ENCODE peak calls at places on chromosomes 16 and 17, in eight cellular contexts. Q is ELR; Y is HFFc6; P is T-helper 17 cell; Z is left lung; W is activated naive CD4-positive, alpha-beta T cell treated with anti-CD3 and anti-CD28 coated beads, Interleukin-2, amount 10 ng/mL, durations not matched to agents 7 days and 5 days; X is HCEC 1CT; U is ELF-1. O is an unnamed sample.

GRCh38 chr17:40095944-40096791 is 4.2 kb downstream of the NR1D1 start:
- DNase-seq in Q (no peak), Y (no peak), P (peak; percentile 69), Z (no peak), W (peak; percentile 92), X (no peak), U (no peak), O (peak; percentile 83)

GRCh38 chr17:78013683-78014467 is 55.4 kb downstream of the TNRC6C start:
- DNase-seq in Q (peak; percentile 76), Y (peak; percentile 61), P (peak; percentile 39), Z (no peak), W (peak; percentile 68), X (peak; percentile 57), U (peak; percentile 65), O (peak; percentile 63)

GRCh38 chr16:64920211-64920610 is 201.7 kb downstream of the CDH11 start:
- DNase-seq in Q (no peak), Y (no peak), P (no peak), Z (no peak), W (no peak), X (no peak), U (no peak), O (no peak)

GRCh38 chr17:40176409-40177110 is 710 bp upstream of the RAPGEFL1 start:
- DNase-seq in Q (no peak), Y (no peak), P (no peak), Z (no peak), W (no peak), X (no peak), U (no peak), O (no peak)

GRCh38 chr17:7912927-7913524 is 3.1 kb downstream of the RNF227 start:
- DNase-seq in Q (peak; percentile 89), Y (peak; percentile 69), P (no peak), Z (no peak), W (peak; percentile 62), X (peak; percentile 62), U (peak; percentile 70), O (peak; percentile 53)

GRCh38 chr17:1639549-1639948 is 6.0 kb downstream of the SCARF1 start:
- DNase-seq in Q (no peak), Y (no peak), P (no peak), Z (peak; percentile 81), W (no peak), X (no peak), U (no peak), O (no peak)

GRCh38 chr16:9344508-9344907 is 253.1 kb downstream of the HAPSTR1 start:
- DNase-seq in Q (no peak), Y (no peak), P (no peak), Z (no peak), W (no peak), X (no peak), U (no peak), O (no peak)

GRCh38 chr17:2067559-2067958 is 12.7 kb downstream of the HIC1 start:
- DNase-seq in Q (no peak), Y (no peak), P (no peak), Z (no peak), W (no peak), X (peak; percentile 32), U (no peak), O (no peak)

O was measured in memory B cell.